ENCODE peak calls at places on chromosome 17, in four cellular contexts. Q, J, F and L are unnamed samples.

GRCh38 chr17:6470751-6471521 is 26.7 kb downstream of the PIMREG start:
- DNase-seq in Q (no peak), J (no peak), F (no peak), L (no peak)

GRCh38 chr17:17533901-17534441 is 37.8 kb upstream of the RASD1 start:
- DNase-seq in Q (no peak), J (no peak), F (no peak), L (no peak)

GRCh38 chr17:81867952-81868673 is 3.0 kb downstream of the ARHGDIA start:
- DNase-seq in Q (no peak), J (no peak), F (no peak), L (no peak)

GRCh38 chr17:50634915-50635719 is 436 bp downstream of the ABCC3 start:
- DNase-seq in Q (peak), J (peak), F (no peak), L (peak)

GRCh38 chr17:77462553-77463497 is 322.1 kb downstream of the SEC14L1 start:
- DNase-seq in Q (no peak), J (no peak), F (no peak), L (no peak)

GRCh38 chr17:2175294-2175628 is 120.4 kb downstream of the HIC1 start:
- DNase-seq in Q (no peak), J (no peak), F (no peak), L (no peak)

GRCh38 chr17:59115474-59115873 is 8.8 kb upstream of the TRIM37 start:
- DNase-seq in Q (no peak), J (no peak), F (no peak), L (no peak)

GRCh38 chr17:19401321-19402010 is 9.6 kb upstream of the RNF112 start:
- DNase-seq in Q (no peak), J (no peak), F (no peak), L (no peak)

DNA sequence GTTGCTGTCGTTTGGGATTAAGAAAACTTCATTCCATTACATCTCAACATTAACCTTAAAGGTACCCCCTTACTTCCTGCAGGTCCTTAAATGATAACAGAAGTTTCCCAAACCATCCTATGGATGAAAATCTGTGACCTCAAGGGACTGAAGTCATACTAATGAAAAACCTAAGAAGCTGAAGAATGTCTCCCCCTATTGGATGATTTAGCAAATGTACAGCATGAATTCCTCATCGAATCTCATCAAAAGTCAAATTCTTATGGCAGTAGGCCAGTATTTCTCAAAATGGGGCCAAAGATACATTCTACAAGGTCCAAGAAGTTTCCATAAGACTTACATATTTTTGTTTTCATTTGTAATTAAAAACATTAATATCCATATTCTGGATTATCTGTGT is 13.5 kb downstream of the SCO1 start:
- DNase-seq in Q (no peak), J (no peak), F (peak), L (no peak)
- TF ChIP-seq CTCF in Q (no peak), J (no peak), F (peak), L (peak)

GRCh38 chr17:72826602-72827001 is 265.9 kb downstream of the SLC39A11 start:
- DNase-seq in Q (no peak), J (no peak), F (no peak), L (no peak)
- TF ChIP-seq CTCF in Q (no peak), J (no peak), F (no peak), L (no peak)

GRCh38 chr17:493666-494065 is 141.1 kb upstream of the RPH3AL start:
- DNase-seq in Q (no peak), J (no peak), F (no peak), L (no peak)

GRCh38 chr17:491086-492014 is 138.7 kb upstream of the RPH3AL start:
- DNase-seq in Q (peak), J (peak), F (peak), L (peak)

GRCh38 chr17:492015-492399 is 139.4 kb upstream of the RPH3AL start:
- DNase-seq in Q (no peak), J (no peak), F (no peak), L (no peak)

GRCh38 chr17:489758-490329 is 137.2 kb upstream of the RPH3AL start:
- DNase-seq in Q (peak), J (peak), F (peak), L (peak)

GRCh38 chr17:488993-489757 is 136.6 kb upstream of the RPH3AL start:
- DNase-seq in Q (no peak), J (peak), F (peak), L (peak)
- TF ChIP-seq CTCF in Q (no peak), J (no peak), F (no peak), L (no peak)

DNA sequence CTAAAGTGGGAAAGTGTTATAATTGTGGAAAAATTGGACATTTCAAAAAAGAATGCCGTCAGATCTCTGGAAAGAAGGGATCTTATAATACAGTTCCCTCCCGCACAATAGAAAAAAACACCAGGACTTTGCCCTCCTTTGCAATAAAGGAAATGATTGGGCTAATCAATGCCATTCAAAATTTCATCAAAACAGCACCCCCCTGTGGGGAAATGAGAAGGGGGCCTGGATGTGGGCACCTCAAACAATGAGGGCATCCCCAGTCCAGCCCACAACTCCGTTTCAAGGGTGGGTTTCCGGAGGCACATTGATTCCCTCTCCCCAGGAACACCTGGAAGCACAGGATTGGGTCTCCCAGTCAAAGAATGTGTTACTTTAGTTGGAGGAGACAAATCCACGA is 26.1 kb downstream of the CD300LG start:
- DNase-seq in Q (no peak), J (no peak), F (no peak), L (no peak)
- TF ChIP-seq CTCF in Q (no peak), J (no peak), F (no peak), L (no peak)

GRCh38 chr17:64216385-64217248 is 46.4 kb downstream of the TEX2 start:
- DNase-seq in Q (peak), J (peak), F (peak), L (no peak)
- TF ChIP-seq CTCF in Q (no peak), J (no peak), F (peak), L (no peak)

DNA sequence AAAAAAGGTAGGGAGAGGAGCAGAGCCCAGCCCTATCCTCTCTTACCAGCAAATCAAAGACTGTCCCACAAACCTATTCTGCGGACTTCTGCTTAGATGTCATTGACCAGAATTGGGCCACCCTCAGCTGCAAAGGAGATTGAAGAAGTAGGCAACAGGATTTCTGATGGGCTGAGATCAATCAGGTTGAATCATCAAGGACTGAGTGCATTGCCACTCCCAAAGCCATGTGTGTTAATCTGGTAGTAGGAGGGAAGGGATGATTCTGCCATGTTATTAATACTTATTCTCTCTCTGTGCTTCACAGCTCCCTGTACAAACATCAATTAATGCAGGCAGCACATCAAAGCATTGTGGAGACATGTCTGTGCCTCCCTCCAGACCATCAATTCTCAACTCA is 11.5 kb downstream of the LRRC3C start:
- DNase-seq in Q (no peak), J (no peak), F (no peak), L (no peak)
- TF ChIP-seq CTCF in Q (no peak), J (no peak), F (no peak), L (no peak)

DNA sequence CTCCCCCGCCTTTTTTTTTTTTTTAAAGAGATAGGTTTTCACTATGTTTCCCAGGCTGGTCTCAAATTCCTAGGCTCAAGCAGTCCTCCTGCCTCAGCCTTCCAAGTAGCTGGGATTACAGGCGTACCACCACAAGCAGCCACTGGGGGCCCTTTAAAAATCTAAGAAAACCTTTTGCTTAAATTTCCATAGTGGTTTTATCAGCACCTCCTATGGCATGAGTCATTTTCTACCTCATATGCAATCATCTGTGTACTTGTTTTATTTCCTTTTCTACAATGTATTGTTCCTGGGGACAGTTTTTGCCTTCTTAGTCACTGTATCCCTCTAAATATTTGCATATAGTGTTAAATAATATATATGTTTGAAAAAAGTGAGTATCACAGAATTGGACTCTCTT is 29.2 kb downstream of the GNA13 start:
- DNase-seq in Q (no peak), J (peak), F (peak), L (no peak)
- TF ChIP-seq CTCF in Q (peak), J (peak), F (peak), L (no peak)